ENCODE peak calls at places on chromosomes 11 and 22, in four cellular contexts. W is left ventricle myocardium inferior, E is AG09309, L is stomach. O is an unnamed sample.

GRCh38 chr22:28075260-28075981 is 156.4 kb upstream of the PITPNB start:
- DNase-seq in W (peak), E (peak), L (peak), O (peak)

GRCh38 chr11:28674432-28675076 is 566.4 kb downstream of the METTL15 start:
- DNase-seq in W (no peak), E (peak), L (no peak), O (no peak)

GRCh38 chr11:44950036-44950624 is 553 bp downstream of the TP53I11 start:
- DNase-seq in W (no peak), E (no peak), L (peak), O (no peak)

GRCh38 chr11:73951797-73952196 is 971 bp downstream of the DNAJB13 start:
- DNase-seq in W (no peak), E (no peak), L (no peak), O (no peak)

GRCh38 chr11:118441770-118442169 is 5.5 kb downstream of the KMT2A start:
- DNase-seq in W (no peak), E (no peak), L (no peak), O (no peak)

GRCh38 chr22:28505416-28506156 is 174.1 kb downstream of the TTC28 start:
- DNase-seq in W (no peak), E (no peak), L (no peak), O (peak)

GRCh38 chr11:94504689-94505293 is 7.5 kb upstream of the C11orf97 start:
- DNase-seq in W (no peak), E (no peak), L (no peak), O (no peak)

GRCh38 chr11:117872962-117873827 is 3.3 kb downstream of the FXYD6 start:
- DNase-seq in W (no peak), E (no peak), L (no peak), O (no peak)

GRCh38 chr22:27327497-27327896 is 474.1 kb downstream of the MN1 start:
- DNase-seq in W (no peak), E (no peak), L (no peak), O (no peak)

GRCh38 chr11:118156531-118157185 is 4.0 kb upstream of the SCN4B start:
- DNase-seq in W (no peak), E (no peak), L (no peak), O (no peak)

GRCh38 chr22:32971252-32971651 is 86.9 kb downstream of the SYN3 start:
- DNase-seq in W (no peak), E (no peak), L (no peak), O (no peak)

GRCh38 chr11:95154514-95154913 is 64.9 kb downstream of the ENDOD1 start:
- DNase-seq in W (no peak), E (no peak), L (peak), O (no peak)

GRCh38 chr11:115409691-115410220 is 94.5 kb downstream of the CADM1 start:
- DNase-seq in W (no peak), E (no peak), L (no peak), O (no peak)

GRCh38 chr11:65589444-65590239 is 6.0 kb downstream of the KCNK7 start:
- DNase-seq in W (no peak), E (no peak), L (no peak), O (no peak)

GRCh38 chr11:72393303-72393702 is 41.0 kb downstream of the CLPB start:
- DNase-seq in W (no peak), E (no peak), L (no peak), O (no peak)

GRCh38 chr22:32661296-32661695 is 140.2 kb upstream of the TIMP3 start:
- DNase-seq in W (peak), E (peak), L (no peak), O (no peak)

GRCh38 chr22:36430863-36431262 is 43.1 kb upstream of the MYH9 start:
- DNase-seq in W (no peak), E (no peak), L (no peak), O (no peak)

GRCh38 chr22:21446827-21447690 is 20.1 kb upstream of the TMEM191C start:
- DNase-seq in W (no peak), E (no peak), L (peak), O (no peak)

GRCh38 chr22:42188808-42189447 is 58.3 kb upstream of the CYP2D6 start:
- DNase-seq in W (no peak), E (no peak), L (no peak), O (no peak)

GRCh38 chr11:70661763-70662501 is 263.6 kb downstream of the CTTN start:
- DNase-seq in W (no peak), E (no peak), L (no peak), O (no peak)

GRCh38 chr22:25475554-25476022 is 88.9 kb upstream of the GRK3 start:
- DNase-seq in W (no peak), E (no peak), L (no peak), O (peak)

GRCh38 chr11:20080032-20080685 is 80.1 kb downstream of the DBX1 start:
- DNase-seq in W (no peak), E (no peak), L (no peak), O (no peak)

GRCh38 chr22:30552719-30553118 is 6.2 kb upstream of the SEC14L6 start:
- DNase-seq in W (no peak), E (no peak), L (no peak), O (no peak)

GRCh38 chr22:30556388-30556787 is 9.8 kb upstream of the SEC14L6 start:
- DNase-seq in W (no peak), E (no peak), L (no peak), O (no peak)

GRCh38 chr22:30553971-30554370 is 7.4 kb upstream of the SEC14L6 start:
- DNase-seq in W (no peak), E (no peak), L (no peak), O (no peak)

GRCh38 chr22:30557243-30557642 is 10.7 kb upstream of the SEC14L6 start:
- DNase-seq in W (no peak), E (no peak), L (no peak), O (no peak)

GRCh38 chr22:30555282-30556210 is 9.0 kb upstream of the SEC14L6 start:
- DNase-seq in W (no peak), E (no peak), L (no peak), O (no peak)
- TF ChIP-seq CTCF in W (no peak), E (no peak), L (no peak), O (no peak)

DNA sequence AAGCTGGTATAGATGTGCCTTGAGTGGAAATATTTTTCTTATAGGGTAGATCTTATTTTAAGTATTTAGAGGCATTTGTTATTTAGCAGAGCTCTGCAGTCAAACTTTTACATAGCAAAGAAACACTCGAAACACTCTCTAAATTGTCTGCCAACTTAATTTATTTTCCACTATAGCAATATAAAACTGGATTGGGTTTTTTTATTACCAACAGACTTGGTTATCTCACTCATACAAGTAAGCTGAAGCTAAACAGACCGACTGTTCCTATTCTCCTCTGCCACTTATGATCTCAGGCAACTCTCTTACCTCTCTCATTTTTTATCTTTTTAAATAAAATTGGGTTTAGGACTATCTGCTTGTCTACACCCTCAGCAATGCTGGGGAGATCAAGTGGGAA is 4.6 kb downstream of the RAB38 start:
- DNase-seq in W (no peak), E (no peak), L (no peak), O (no peak)
- H3K4me3 ChIP-seq in W (no peak), E (no peak), L (no peak), O (no peak)

GRCh38 chr11:75219869-75220268 is 20.7 kb upstream of the TPBGL start:
- DNase-seq in W (no peak), E (no peak), L (no peak), O (no peak)

GRCh38 chr11:75229466-75229865 is 11.1 kb upstream of the TPBGL start:
- DNase-seq in W (no peak), E (no peak), L (no peak), O (no peak)

GRCh38 chr11:75225794-75226193 is 14.8 kb upstream of the TPBGL start:
- DNase-seq in W (no peak), E (no peak), L (no peak), O (no peak)

DNA sequence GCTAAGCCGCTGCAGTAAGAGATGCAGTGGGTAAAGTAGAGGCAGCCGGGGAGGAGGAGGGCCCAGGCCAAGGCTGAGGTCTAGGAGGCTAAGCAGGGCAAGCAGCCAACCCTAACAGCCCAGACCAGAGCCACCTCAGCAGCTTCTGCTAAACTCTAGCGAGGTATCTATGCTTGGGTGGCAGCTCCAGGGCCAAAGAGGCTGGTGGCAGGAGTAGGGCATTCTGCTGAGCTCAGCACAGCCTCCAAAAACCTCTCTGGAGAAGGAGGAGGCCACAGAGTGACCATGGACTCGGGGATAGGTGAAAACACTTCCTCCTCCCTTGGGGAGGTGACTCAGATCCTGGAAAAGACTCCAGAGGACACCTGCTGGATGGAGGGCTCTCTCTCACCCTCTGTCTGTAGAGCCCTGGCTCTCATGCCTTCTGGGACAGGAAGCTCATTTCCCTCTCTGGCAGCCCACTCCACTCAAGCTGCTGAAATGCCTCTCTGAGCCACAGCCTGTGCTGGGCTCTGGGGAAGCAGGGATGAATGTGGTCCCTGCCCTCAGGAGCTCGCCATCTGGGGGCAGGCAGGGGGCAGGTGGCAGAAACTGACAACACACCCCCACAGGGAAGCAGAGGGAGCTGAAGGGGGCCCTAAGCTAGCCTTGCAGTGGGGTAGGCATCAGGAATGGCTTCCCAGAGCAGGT is 16.5 kb upstream of the TPBGL start:
- DNase-seq in W (no peak), E (no peak), L (no peak), O (no peak)
- TF ChIP-seq CTCF in W (no peak), E (no peak), L (no peak), O (peak)

DNA sequence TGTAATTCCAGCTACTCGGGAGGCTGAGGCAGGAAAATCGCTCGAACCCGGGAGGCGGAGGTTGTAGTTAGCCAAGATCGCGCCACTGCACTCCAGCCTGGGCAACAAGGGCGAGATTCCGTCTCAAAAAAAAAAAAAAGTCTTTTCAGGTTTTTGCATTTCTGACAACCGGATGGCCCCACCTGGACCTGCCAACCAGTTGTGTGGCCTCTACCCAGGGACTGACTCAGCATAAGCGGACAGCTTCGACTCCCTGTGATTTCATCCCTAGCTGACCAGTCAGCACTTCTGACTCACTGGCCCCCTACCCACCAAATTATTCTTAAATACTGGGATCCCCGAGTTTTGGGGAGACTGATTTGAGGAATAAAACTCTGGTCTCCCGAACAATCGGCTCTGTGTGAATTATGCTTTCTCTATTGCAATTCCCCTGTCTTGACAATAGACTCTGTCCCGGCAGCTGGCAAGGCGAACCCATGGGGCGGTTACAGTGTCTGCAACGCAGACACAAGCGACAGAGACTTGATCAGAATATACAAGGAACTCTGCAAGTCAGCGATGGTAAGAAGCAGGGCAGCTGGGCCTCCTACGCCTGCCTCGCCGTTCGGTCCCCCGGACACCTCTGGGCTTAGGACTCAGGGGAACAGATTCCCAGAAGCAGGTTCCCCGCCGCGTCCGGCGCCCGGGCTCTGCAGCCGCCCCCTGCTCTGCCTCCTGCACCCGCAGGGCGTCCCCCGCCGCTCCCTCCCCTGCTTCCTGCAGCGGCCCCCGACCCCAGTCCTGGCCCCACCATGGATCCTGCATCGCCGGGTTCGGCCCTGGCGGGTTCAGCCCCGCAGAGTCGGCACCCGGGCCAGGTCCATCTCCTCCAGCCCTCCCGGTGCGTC is 732 bp upstream of the TALDO1 start:
- DNase-seq in W (no peak), E (no peak), L (no peak), O (no peak)
- H3K4me3 ChIP-seq in W (peak), E (peak), L (peak), O (peak)

DNA sequence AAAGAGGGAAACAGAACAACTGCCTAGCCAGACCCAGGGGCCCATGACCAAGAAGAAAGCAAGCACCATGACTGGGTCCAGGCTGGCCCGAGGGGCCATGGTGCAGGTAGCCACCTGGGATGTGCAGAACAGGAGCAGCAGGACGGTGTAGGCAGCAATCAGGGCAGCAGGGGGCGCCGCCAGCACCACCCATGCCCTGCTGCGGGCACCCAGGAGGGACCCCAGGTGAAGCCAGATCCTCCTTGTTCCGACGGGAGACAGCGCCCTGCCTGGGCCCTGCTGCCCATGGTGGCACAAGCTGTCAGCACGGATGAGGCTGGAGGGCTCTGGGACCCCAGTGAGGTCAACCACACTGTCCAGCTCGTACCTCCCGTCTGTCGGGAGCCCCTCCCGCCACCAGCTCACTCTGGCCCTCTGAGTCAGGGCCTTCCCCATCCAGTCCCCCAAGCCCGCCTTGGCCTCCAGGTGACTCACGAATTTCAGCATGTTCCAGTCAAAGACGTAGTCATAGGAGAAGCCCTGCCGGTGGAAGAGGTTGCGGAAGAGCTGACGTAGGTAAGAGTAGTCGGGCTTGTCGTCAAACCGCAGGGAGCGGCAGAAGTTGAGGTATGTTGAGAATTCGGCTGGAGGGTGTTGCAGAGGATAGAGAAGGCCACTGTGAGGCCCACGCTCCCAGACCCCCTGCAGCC is 18.8 kb downstream of the CSNK1E start:
- DNase-seq in W (no peak), E (peak), L (no peak), O (no peak)
- TF ChIP-seq CTCF in W (peak), E (peak), L (no peak), O (peak)